ENCODE peak calls at places on chromosomes 4 and X, in five cellular contexts. R is ascending aorta, P is neural progenitor cell, I is ovary, S is DND-41. N is an unnamed sample.

GRCh38 chr4:3615386-3616286 is 83.4 kb upstream of the LRPAP1 start:
- DNase-seq in R (no peak), P (no peak), I (no peak), S (no peak), N (no peak)

GRCh38 chrX:101462892-101463291 is 22.4 kb upstream of the ARMCX4 start:
- DNase-seq in R (no peak), P (peak), I (no peak), S (no peak), N (no peak)

GRCh38 chrX:69158166-69159040 is 6.8 kb downstream of the PJA1 start:
- DNase-seq in R (peak), P (peak), I (peak), S (peak), N (peak)

GRCh38 chrX:110722135-110722534 is 73.5 kb downstream of the CHRDL1 start:
- DNase-seq in R (no peak), P (no peak), I (no peak), S (no peak), N (no peak)

GRCh38 chrX:19535481-19535880 is 20.2 kb upstream of the MAP3K15 start:
- DNase-seq in R (no peak), P (peak), I (no peak), S (no peak), N (no peak)

GRCh38 chrX:15016051-15016450 is 142.8 kb downstream of the MOSPD2 start:
- DNase-seq in R (no peak), P (no peak), I (no peak), S (no peak), N (no peak)

GRCh38 chr4:8765084-8765483 is 106.6 kb downstream of the HMX1 start:
- DNase-seq in R (no peak), P (no peak), I (no peak), S (no peak), N (no peak)

GRCh38 chr4:105246712-105247111 is 100.0 kb downstream of the TET2 start:
- DNase-seq in R (no peak), P (peak), I (no peak), S (no peak), N (no peak)

GRCh38 chr4:169070071-169070894 is 60.2 kb upstream of the CBR4 start:
- DNase-seq in R (no peak), P (peak), I (no peak), S (no peak), N (peak)

GRCh38 chr4:158008551-158009218 is 164.1 kb downstream of the GASK1B start:
- DNase-seq in R (peak), P (no peak), I (peak), S (no peak), N (no peak)

GRCh38 chr4:41369680-41370079 is 113.0 kb downstream of the UCHL1 start:
- DNase-seq in R (peak), P (no peak), I (no peak), S (no peak), N (peak)

GRCh38 chr4:175435437-175435836 is 376.6 kb downstream of the GPM6A start:
- DNase-seq in R (no peak), P (peak), I (no peak), S (peak), N (no peak)

GRCh38 chr4:123832173-123833026 is 435.8 kb downstream of the SPRY1 start:
- DNase-seq in R (peak), P (no peak), I (no peak), S (no peak), N (peak)

GRCh38 chrX:43589735-43590515 is 66.2 kb upstream of the MAOA start:
- DNase-seq in R (no peak), P (no peak), I (no peak), S (no peak), N (no peak)

GRCh38 chr4:141637565-141637964 is 1.2 kb downstream of the IL15 start:
- DNase-seq in R (no peak), P (no peak), I (no peak), S (no peak), N (no peak)

GRCh38 chr4:22556411-22556969 is 40.6 kb upstream of the ADGRA3 start:
- DNase-seq in R (no peak), P (no peak), I (no peak), S (no peak), N (no peak)

GRCh38 chr4:55668449-55668848 is 32.4 kb upstream of the NMU start:
- DNase-seq in R (no peak), P (no peak), I (no peak), S (no peak), N (no peak)

GRCh38 chrX:8834393-8834792 is 33.2 kb upstream of the FAM9A start:
- DNase-seq in R (no peak), P (no peak), I (no peak), S (no peak), N (no peak)

GRCh38 chrX:72101597-72102037 is 30.1 kb downstream of the RTL5 start:
- DNase-seq in R (no peak), P (peak), I (no peak), S (no peak), N (no peak)

GRCh38 chr4:12979797-12980196 is 504.3 kb downstream of the RAB28 start:
- DNase-seq in R (no peak), P (no peak), I (no peak), S (no peak), N (no peak)

GRCh38 chr4:28241021-28241420 is 1380.4 kb downstream of the STIM2 start:
- DNase-seq in R (no peak), P (no peak), I (no peak), S (no peak), N (no peak)

GRCh38 chr4:98903963-98904362 is 25.0 kb downstream of the EIF4E start:
- DNase-seq in R (no peak), P (no peak), I (no peak), S (no peak), N (no peak)

GRCh38 chr4:98905297-98905696 is 23.6 kb downstream of the EIF4E start:
- DNase-seq in R (no peak), P (no peak), I (no peak), S (no peak), N (no peak)

GRCh38 chr4:98908182-98908581 is 20.8 kb downstream of the EIF4E start:
- DNase-seq in R (no peak), P (no peak), I (no peak), S (no peak), N (no peak)

GRCh38 chr4:98903561-98903960 is 25.4 kb downstream of the EIF4E start:
- DNase-seq in R (no peak), P (no peak), I (no peak), S (no peak), N (no peak)

GRCh38 chr4:98905834-98906233 is 23.1 kb downstream of the EIF4E start:
- DNase-seq in R (no peak), P (no peak), I (no peak), S (no peak), N (no peak)
- H3K27ac ChIP-seq in R (no peak), P (no peak), I (no peak), S (no peak), N (no peak)

DNA sequence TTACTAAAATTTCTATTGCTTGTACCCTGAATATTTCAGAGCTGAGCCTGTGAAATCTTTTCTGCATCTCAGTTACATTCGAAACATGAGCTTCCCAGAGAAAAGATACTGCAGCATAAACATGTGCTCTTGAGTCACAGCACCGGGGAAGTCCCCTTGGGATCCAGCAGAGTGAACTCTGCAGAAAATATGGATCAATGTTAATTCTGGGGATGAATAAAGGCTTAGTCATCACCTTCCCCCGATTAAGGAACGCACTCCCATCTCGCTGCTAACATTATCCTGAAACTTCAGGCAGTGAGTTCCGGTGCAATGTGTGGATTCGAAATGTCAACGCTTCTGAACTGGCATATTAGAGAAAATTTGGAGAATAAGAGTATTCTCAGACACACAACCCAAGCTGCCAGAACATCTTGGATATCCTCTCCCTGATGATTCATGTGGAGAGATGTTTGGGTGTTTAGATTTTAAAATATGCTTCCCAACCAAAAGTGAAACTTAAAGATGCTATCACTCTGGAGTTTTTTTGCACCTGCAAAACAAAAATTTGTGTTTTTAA is 90.8 kb downstream of the IRF2 start:
- DNase-seq in R (peak), P (no peak), I (no peak), S (no peak), N (no peak)
- H3K4me3 ChIP-seq in R (peak), P (no peak), I (peak), S (no peak), N (peak)

GRCh38 chr4:37864786-37865185 is 26.1 kb upstream of the TBC1D1 start:
- DNase-seq in R (no peak), P (no peak), I (no peak), S (no peak), N (no peak)
- H3K27ac ChIP-seq in R (no peak), P (no peak), I (no peak), S (no peak), N (no peak)

GRCh38 chr4:87465739-87466366 is 43.5 kb downstream of the NUDT9 start:
- DNase-seq in R (no peak), P (peak), I (no peak), S (no peak), N (no peak)

GRCh38 chr4:87458913-87459312 is 36.5 kb downstream of the NUDT9 start:
- DNase-seq in R (no peak), P (no peak), I (no peak), S (no peak), N (no peak)

GRCh38 chr4:87462102-87462501 is 39.7 kb downstream of the NUDT9 start:
- DNase-seq in R (no peak), P (no peak), I (no peak), S (no peak), N (no peak)

DNA sequence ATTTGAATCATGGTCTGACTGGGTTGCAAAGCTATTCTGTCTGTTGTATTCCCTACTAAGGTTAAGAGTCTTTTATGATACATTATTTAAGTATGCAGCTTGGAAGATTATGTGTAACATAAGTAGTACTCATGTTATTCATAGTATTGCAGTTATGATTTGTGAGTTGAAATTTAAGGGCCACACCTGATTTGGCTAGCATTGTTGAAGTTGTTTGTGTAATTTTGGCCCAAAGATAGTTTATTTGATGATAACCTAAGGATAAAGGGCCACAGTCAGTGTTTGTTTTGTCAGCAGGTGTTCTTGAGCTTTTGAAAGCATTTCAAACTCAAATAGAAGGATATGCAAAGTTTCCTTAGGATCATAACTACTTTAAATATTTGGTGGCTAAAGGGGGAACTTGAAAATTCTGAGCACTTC is 38.9 kb downstream of the NUDT9 start:
- DNase-seq in R (no peak), P (no peak), I (no peak), S (no peak), N (no peak)
- H3K4me3 ChIP-seq in R (no peak), P (no peak), I (no peak), S (no peak), N (no peak)

GRCh38 chr4:16032382-16032743 is 51.5 kb downstream of the PROM1 start:
- DNase-seq in R (no peak), P (no peak), I (no peak), S (no peak), N (no peak)

GRCh38 chr4:16029886-16030285 is 53.9 kb downstream of the PROM1 start:
- DNase-seq in R (no peak), P (no peak), I (no peak), S (no peak), N (no peak)

GRCh38 chr4:16031554-16032381 is 52.1 kb downstream of the PROM1 start:
- DNase-seq in R (no peak), P (no peak), I (no peak), S (no peak), N (no peak)

GRCh38 chr4:16034010-16034829 is 49.6 kb downstream of the PROM1 start:
- DNase-seq in R (no peak), P (no peak), I (no peak), S (no peak), N (no peak)

DNA sequence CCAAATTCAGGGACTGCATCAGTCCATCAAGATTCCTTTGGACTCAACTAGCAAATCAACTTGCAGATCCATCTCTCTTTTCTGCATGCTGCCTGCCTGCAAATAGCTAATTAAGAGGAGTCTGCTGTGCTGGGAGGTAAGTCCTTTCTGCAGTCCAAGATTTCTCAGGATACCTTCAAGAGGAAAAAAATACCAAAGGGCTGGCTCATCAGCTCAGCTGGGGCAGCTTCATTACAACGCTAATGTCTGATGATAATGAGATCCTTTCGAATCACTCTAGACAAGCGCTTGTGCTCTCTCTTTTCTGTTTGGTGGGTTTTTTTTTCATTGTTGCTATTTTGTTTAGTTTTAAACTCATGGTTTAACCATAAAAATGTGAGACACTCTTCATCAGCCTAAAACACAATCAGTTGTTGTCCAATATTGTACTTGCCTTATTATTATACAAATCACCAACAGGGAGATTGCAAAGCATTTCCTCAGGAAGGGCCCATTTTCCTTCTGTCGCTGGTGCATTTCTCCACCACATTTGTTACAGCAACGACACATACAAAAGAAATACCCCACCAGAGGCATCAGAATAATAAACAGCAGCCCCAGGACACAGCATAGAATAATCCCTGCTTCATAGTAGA is 50.8 kb downstream of the PROM1 start:
- DNase-seq in R (no peak), P (peak), I (no peak), S (no peak), N (no peak)
- H3K27ac ChIP-seq in R (peak), P (peak), I (no peak), S (no peak), N (no peak)

GRCh38 chr4:183657564-183657963 is 1.4 kb downstream of the RWDD4 start:
- DNase-seq in R (no peak), P (no peak), I (no peak), S (no peak), N (no peak)
- H3K4me3 ChIP-seq in R (peak), P (peak), I (peak), S (peak), N (peak)

DNA sequence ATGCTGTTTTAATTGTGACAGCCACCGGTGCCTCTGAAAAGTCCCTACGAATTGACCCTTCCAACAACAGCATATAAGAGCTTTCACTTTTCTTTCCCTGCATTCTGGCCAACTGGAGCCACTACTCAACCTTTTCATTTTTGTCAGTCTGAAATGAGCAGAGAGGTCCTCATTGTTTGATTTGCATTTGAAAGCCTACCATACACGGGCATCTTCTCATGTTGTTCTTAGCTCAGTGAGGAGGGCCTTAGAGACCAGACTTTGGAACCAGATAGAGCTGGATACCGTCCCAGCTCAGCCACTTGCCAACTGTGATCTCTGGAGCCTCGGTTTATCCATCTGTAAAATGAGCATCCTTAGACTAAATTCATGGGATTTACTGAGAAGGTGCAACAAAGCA is 16.9 kb upstream of the TMSB4X start:
- DNase-seq in R (peak), P (no peak), I (no peak), S (no peak), N (no peak)
- H3K27ac ChIP-seq in R (no peak), P (no peak), I (no peak), S (peak), N (no peak)

GRCh38 chrX:13762015-13762414 is 27.5 kb downstream of the OFD1 start:
- DNase-seq in R (no peak), P (peak), I (no peak), S (no peak), N (no peak)
- H3K4me3 ChIP-seq in R (no peak), P (no peak), I (no peak), S (no peak), N (no peak)

DNA sequence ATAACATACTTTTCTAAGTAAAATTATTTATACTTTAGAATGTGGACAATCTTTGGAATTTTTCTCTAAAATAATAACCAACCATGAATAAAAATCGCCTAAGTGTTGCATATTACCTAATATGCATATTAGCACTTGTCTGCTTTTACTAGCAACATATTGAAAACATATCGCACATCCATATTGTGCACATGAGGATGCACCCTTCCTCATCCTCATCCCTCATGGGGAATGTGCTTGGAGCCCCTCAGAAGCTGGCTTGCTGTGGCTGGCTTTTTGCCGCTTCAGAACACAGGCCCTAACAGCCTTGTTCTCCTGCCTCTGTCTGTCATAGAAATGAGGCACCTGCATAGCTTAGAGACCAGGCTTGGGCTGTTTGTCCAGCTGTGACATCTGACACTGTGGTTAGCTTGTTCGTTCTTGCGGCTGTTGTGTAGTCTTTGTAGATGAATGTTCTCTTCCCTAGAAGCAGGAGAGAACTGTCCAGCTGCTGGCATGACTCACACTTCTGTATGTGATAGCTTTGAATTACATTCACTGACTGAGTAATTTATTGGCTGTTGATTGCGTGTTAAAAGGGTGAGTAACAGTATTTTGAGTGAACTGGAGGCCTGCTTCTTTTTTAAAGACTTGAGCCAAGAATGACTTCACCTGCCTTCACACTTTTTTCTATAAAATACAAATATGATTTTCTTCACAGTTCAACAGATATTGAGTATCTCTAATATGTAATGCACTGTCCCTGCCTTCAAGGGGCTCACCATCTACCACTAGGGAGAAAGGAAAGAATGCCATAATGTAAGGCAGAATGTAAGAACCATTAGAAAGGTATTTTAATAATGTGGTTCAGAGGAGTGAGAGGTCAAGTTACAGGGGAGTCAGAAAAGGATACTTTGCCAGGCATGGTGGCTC is 81.9 kb downstream of the HMGB2 start:
- DNase-seq in R (peak), P (peak), I (peak), S (peak), N (peak)
- H3K27ac ChIP-seq in R (no peak), P (no peak), I (no peak), S (peak), N (no peak)

GRCh38 chrX:80708781-80709180 is 100.9 kb downstream of the BRWD3 start:
- DNase-seq in R (no peak), P (no peak), I (no peak), S (no peak), N (no peak)
- H3K4me3 ChIP-seq in R (no peak), P (no peak), I (no peak), S (no peak), N (no peak)